ENCODE peak calls at places on chromosomes 7 and 10, in ten cellular contexts. J, I, W, C, O, U, B, Z, X and F are unnamed samples. For H3K4me1, the result is how much of the 10 kb centered on the place peaks cover.

GRCh38 chr7:5234852-5235831 is 45.1 kb downstream of the WIPI2 start:
- DNase-seq in X (no peak), O (no peak), J (no peak), U (no peak), B (peak), Z (no peak), W (no peak), I (no peak), C (no peak), F (no peak)

GRCh38 chr10:126062132-126063032 is 166.0 kb downstream of the FANK1 start:
- DNase-seq in B (peak), O (no peak), C (peak), U (peak), I (peak), J (peak), W (no peak), Z (peak), X (peak), F (peak)

GRCh38 chr10:69438531-69439349 is 12.5 kb upstream of the TSPAN15 start:
- DNase-seq in I (no peak), B (peak), U (no peak), J (no peak), X (no peak), Z (no peak), O (no peak), W (no peak), C (no peak), F (no peak)

GRCh38 chr10:102399217-102400021 is 3.9 kb downstream of the NFKB2 start:
- DNase-seq in Z (peak), I (peak), O (peak), X (peak), C (peak), J (peak), W (peak), B (peak), U (peak), F (no peak)

GRCh38 chr10:100186253-100186780 is 488 bp upstream of the ERLIN1 start:
- DNase-seq in Z (no peak), B (peak), J (peak), X (peak), C (peak), O (no peak), I (peak), U (no peak), W (peak), F (no peak)

GRCh38 chr10:132691711-132692153 is 94.2 kb downstream of the NKX6-2 start:
- DNase-seq in I (no peak), X (no peak), J (peak), W (no peak), B (no peak), Z (peak), U (no peak), C (no peak), O (no peak), F (no peak)

GRCh38 chr10:103884681-103885139 is 29.3 kb upstream of the SH3PXD2A start:
- DNase-seq in B (peak), O (no peak), Z (no peak), W (peak), U (no peak), J (no peak), C (peak), I (no peak), X (peak), F (peak)

GRCh38 chr10:14995964-14996565 is 36.9 kb downstream of the MEIG1 start:
- DNase-seq in I (no peak), O (no peak), C (no peak), U (no peak), Z (no peak), B (no peak), W (no peak), J (no peak), X (no peak), F (no peak)

GRCh38 chr10:484441-484924 is 205.0 kb downstream of the DIP2C start:
- DNase-seq in B (peak), Z (peak), U (no peak), I (no peak), W (peak), X (peak), O (peak), J (no peak), C (peak), F (no peak)

GRCh38 chr10:97327348-97328294 is 6.9 kb downstream of the FRAT2 start:
- DNase-seq in W (no peak), J (no peak), O (no peak), C (peak), I (no peak), U (peak), Z (no peak), X (peak), B (no peak), F (no peak)

GRCh38 chr10:5953676-5954075 is 23.7 kb downstream of the IL15RA start:
- DNase-seq in X (no peak), B (no peak), I (peak), U (no peak), O (no peak), J (no peak), Z (peak), C (no peak), W (no peak), F (no peak)

GRCh38 chr10:67520924-67521520 is 175.0 kb downstream of the CTNNA3 start:
- DNase-seq in B (peak), X (peak), U (no peak), O (peak), I (no peak), W (peak), Z (no peak), J (no peak), C (no peak), F (peak)

GRCh38 chr7:73852500-73852899 is 8.5 kb upstream of the TMEM270 start:
- DNase-seq in Z (no peak), O (no peak), J (no peak), W (no peak), C (no peak), B (no peak), X (no peak), U (no peak), I (no peak), F (no peak)

GRCh38 chr7:135509589-135509838 is 388 bp downstream of the CNOT4 start:
- DNase-seq in U (no peak), C (no peak), Z (no peak), I (no peak), X (no peak), W (no peak), B (no peak), J (no peak), O (no peak), F (no peak)

GRCh38 chr10:100749059-100749308 is 3.6 kb downstream of the PAX2 start:
- DNase-seq in X (no peak), W (no peak), Z (no peak), U (no peak), I (no peak), J (no peak), C (no peak), B (no peak), O (no peak), F (no peak)

GRCh38 chr10:95233377-95234034 is 39.5 kb downstream of the ACSM6 start:
- DNase-seq in B (peak), X (no peak), U (no peak), J (no peak), C (no peak), O (no peak), Z (no peak), W (no peak), I (no peak), F (no peak)

GRCh38 chr10:36349445-36350063 is 707.5 kb upstream of the FZD8 start:
- DNase-seq in I (peak), J (no peak), Z (no peak), U (no peak), O (no peak), X (no peak), B (peak), C (no peak), W (peak), F (no peak)

GRCh38 chr7:55567495-55568070 is 4.7 kb downstream of the VOPP1 start:
- DNase-seq in Z (no peak), U (no peak), J (no peak), W (no peak), B (no peak), C (no peak), I (no peak), O (no peak), X (peak), F (no peak)

GRCh38 chr10:92847185-92847864 is 995 bp upstream of the EXOC6 start:
- DNase-seq in J (no peak), O (no peak), B (peak), W (no peak), Z (no peak), X (no peak), I (no peak), C (no peak), U (no peak), F (no peak)

GRCh38 chr10:126939706-126940105 is 34.5 kb downstream of the DOCK1 start:
- DNase-seq in J (no peak), W (no peak), I (no peak), C (no peak), O (no peak), X (no peak), B (no peak), Z (no peak), U (no peak), F (no peak)

GRCh38 chr10:128040681-128041080 is 85.5 kb downstream of the MKI67 start:
- DNase-seq in W (no peak), X (no peak), B (no peak), I (peak), J (no peak), U (no peak), Z (peak), O (no peak), C (no peak), F (no peak)

GRCh38 chr10:47173929-47174442 is 126.0 kb upstream of the GDF10 start:
- DNase-seq in I (no peak), U (no peak), C (no peak), X (no peak), O (no peak), B (peak), Z (no peak), W (no peak), J (no peak), F (no peak)

GRCh38 chr7:108097703-108098102 is 32.5 kb downstream of the LAMB4 start:
- DNase-seq in X (peak), I (no peak), B (peak), Z (no peak), W (no peak), J (no peak), O (no peak), U (no peak), C (no peak), F (no peak)

GRCh38 chr7:5526190-5527037 is 102.8 kb upstream of the TNRC18 start:
- DNase-seq in Z (peak), X (peak), O (peak), W (peak), C (peak), U (no peak), I (peak), J (peak), B (peak), F (no peak)

GRCh38 chr7:158876984-158877383 is 20.6 kb downstream of the DYNC2I1 start:
- DNase-seq in U (no peak), C (no peak), W (no peak), I (no peak), X (no peak), B (no peak), Z (no peak), J (no peak), O (no peak), F (no peak)

GRCh38 chr10:71837085-71837827 is 13.8 kb downstream of the PSAP start:
- DNase-seq in X (no peak), Z (peak), B (no peak), J (no peak), U (no peak), W (peak), O (peak), C (no peak), I (peak), F (no peak)

GRCh38 chr7:74355091-74355490 is 65.9 kb downstream of the CLIP2 start:
- DNase-seq in I (peak), J (no peak), Z (peak), C (no peak), O (no peak), X (peak), W (no peak), B (peak), U (peak), F (peak)

GRCh38 chr7:100567751-100568175 is 5.9 kb downstream of the SAP25 start:
- DNase-seq in W (no peak), B (no peak), I (no peak), J (no peak), Z (no peak), X (no peak), C (no peak), U (no peak), O (no peak), F (no peak)

GRCh38 chr10:43048301-43049051 is 28.4 kb upstream of the RET start:
- DNase-seq in O (no peak), I (no peak), X (no peak), U (no peak), Z (peak), W (no peak), B (peak), C (no peak), J (peak), F (no peak)

GRCh38 chr10:71399946-71400345 is 3.2 kb downstream of the CDH23 start:
- DNase-seq in U (no peak), I (no peak), C (no peak), B (no peak), O (no peak), W (no peak), J (no peak), X (no peak), Z (no peak), F (no peak)

GRCh38 chr7:37084303-37084702 is 360.0 kb upstream of the AOAH start:
- DNase-seq in Z (no peak), U (no peak), C (no peak), I (no peak), B (no peak), J (no peak), O (no peak), W (no peak), X (no peak), F (no peak)

GRCh38 chr7:36171503-36171902 is 18.4 kb downstream of the EEPD1 start:
- DNase-seq in J (no peak), Z (no peak), X (no peak), C (no peak), I (no peak), O (no peak), U (no peak), B (no peak), W (no peak), F (no peak)

GRCh38 chr7:157862731-157863130 is 525.9 kb downstream of the DNAJB6 start:
- DNase-seq in C (no peak), J (no peak), B (no peak), I (no peak), U (no peak), W (no peak), O (no peak), X (no peak), Z (peak), F (no peak)

GRCh38 chr7:151579642-151580041 is 59.9 kb upstream of the RHEB start:
- DNase-seq in C (no peak), I (no peak), U (no peak), W (no peak), Z (no peak), B (peak), X (no peak), J (no peak), O (no peak), F (no peak)

GRCh38 chr10:95651346-95652115 is 5.0 kb downstream of the ALDH18A1 start:
- DNase-seq in X (no peak), I (no peak), U (no peak), O (no peak), C (no peak), B (peak), J (no peak), W (no peak), Z (no peak), F (no peak)

GRCh38 chr7:108045154-108045553 is 42.2 kb upstream of the LAMB1 start:
- DNase-seq in B (no peak), C (no peak), I (no peak), W (no peak), U (no peak), J (no peak), X (no peak), O (no peak), Z (no peak), F (no peak)

GRCh38 chr10:50395279-50395678 is 144.0 kb upstream of the ASAH2 start:
- DNase-seq in B (peak), U (no peak), W (no peak), O (no peak), C (peak), I (no peak), Z (no peak), J (no peak), X (no peak), F (no peak)

GRCh38 chr7:4655311-4655710 is 26.8 kb upstream of the FOXK1 start:
- DNase-seq in J (no peak), U (no peak), W (no peak), X (no peak), C (no peak), Z (peak), I (no peak), O (no peak), B (no peak), F (no peak)

GRCh38 chr7:21850531-21851285 is 95.0 kb downstream of the CDCA7L start:
- DNase-seq in B (peak), U (no peak), J (no peak), Z (no peak), I (no peak), O (no peak), C (no peak), X (no peak), W (no peak), F (no peak)

GRCh38 chr7:22586101-22586805 is 86.3 kb upstream of the STEAP1B start:
- DNase-seq in Z (no peak), I (no peak), B (no peak), O (no peak), C (no peak), X (no peak), J (no peak), W (no peak), U (no peak), F (no peak)

DNA sequence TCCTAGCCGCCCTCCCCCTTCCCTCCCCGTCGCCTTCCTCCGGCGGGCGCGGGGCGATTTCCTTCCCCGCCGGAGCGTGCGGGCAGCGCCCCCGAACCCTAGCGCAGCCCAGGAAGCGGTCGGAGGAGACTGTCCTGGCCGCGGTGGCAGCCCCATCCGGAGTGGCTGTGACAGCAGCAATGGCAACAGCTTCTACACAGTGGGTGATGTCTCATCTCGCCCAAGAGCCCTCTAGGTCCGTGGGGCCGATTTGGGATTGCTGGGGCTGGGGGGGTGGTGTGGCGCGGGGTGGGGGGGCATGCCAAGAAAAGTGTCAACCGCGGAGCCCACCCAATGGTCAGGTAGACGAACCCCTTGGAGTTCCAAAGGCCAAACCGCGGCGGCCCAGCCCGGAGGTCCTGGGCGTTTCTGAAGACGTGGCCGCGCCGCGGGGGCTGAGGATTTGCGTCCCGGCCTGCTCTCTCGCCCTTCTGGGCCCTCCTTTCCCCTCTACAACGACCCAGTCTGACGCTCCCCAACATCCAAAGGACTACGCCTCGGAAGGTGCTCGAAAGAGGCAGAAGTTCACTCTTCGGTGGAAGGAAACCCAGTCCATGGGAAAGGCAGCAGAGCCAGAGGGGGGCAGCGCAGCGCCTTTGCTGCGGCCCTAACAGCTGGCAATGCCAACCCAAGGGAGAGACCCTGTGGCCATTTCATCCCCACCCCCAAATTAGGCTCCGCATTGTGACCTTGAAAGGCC is 603 bp upstream of the TWIST1 start:
- DNase-seq in C (no peak), J (no peak), B (peak), U (no peak), X (no peak), Z (peak), I (no peak), O (no peak), W (peak), F (no peak)
- H3K4me1 ChIP-seq in C (under half), J (under half), B (under half), U (under half), X (under half), Z (under half), I (under half), O (under half), W (under half), F (under half)

GRCh38 chr10:63110940-63111339 is 22.2 kb upstream of the NRBF2 start:
- DNase-seq in U (no peak), B (no peak), I (no peak), J (no peak), Z (no peak), C (no peak), X (no peak), O (no peak), W (no peak), F (no peak)
- H3K4me3 ChIP-seq in U (no peak), B (no peak), I (no peak), J (no peak), Z (no peak), C (no peak), X (no peak), O (no peak), W (no peak), F (no peak)

GRCh38 chr7:64667311-64667710 is 1.4 kb downstream of the ZNF107 start:
- DNase-seq in J (no peak), O (no peak), U (no peak), W (no peak), B (no peak), X (no peak), I (no peak), Z (no peak), C (no peak), F (no peak)
- H3K27ac ChIP-seq in J (no peak), O (no peak), U (no peak), W (no peak), B (no peak), X (no peak), I (no peak), Z (no peak), C (no peak), F (peak)

GRCh38 chr7:117188949-117189348 is 133.9 kb downstream of the WNT2 start:
- DNase-seq in U (no peak), I (no peak), C (no peak), W (no peak), O (no peak), B (peak), Z (no peak), X (no peak), J (no peak), F (no peak)

GRCh38 chr7:117192108-117192507 is 130.8 kb downstream of the WNT2 start:
- DNase-seq in I (no peak), O (no peak), B (no peak), C (no peak), Z (no peak), U (no peak), J (no peak), W (no peak), X (no peak), F (no peak)

GRCh38 chr7:117190104-117190503 is 132.8 kb downstream of the WNT2 start:
- DNase-seq in J (peak), W (no peak), X (no peak), Z (no peak), I (no peak), U (no peak), C (no peak), B (no peak), O (no peak), F (no peak)

GRCh38 chr7:117193564-117193963 is 129.3 kb downstream of the WNT2 start:
- DNase-seq in C (no peak), X (no peak), I (no peak), O (no peak), J (no peak), W (no peak), B (peak), Z (no peak), U (no peak), F (no peak)

GRCh38 chr7:117190746-117191435 is 132.0 kb downstream of the WNT2 start:
- DNase-seq in O (no peak), I (no peak), U (no peak), B (no peak), X (no peak), J (no peak), Z (no peak), W (no peak), C (no peak), F (no peak)
- H3K4me1 ChIP-seq in O (under half), I (under half), U (under half), B (under half), X (under half), J (under half), Z (under half), W (under half), C (under half), F (under half)

GRCh38 chr10:33133557-33133956 is 175.5 kb upstream of the ITGB1 start:
- DNase-seq in C (no peak), X (no peak), W (no peak), I (no peak), B (no peak), Z (no peak), J (no peak), O (no peak), U (no peak), F (no peak)

GRCh38 chr10:33136781-33137180 is 178.8 kb upstream of the ITGB1 start:
- DNase-seq in O (no peak), U (no peak), J (no peak), C (no peak), X (no peak), B (peak), I (no peak), Z (no peak), W (no peak), F (no peak)

GRCh38 chr10:33134011-33134751 is 176.2 kb upstream of the ITGB1 start:
- DNase-seq in B (peak), Z (no peak), U (peak), J (no peak), W (no peak), C (peak), O (no peak), X (peak), I (peak), F (peak)

GRCh38 chr10:33137356-33138007 is 179.5 kb upstream of the ITGB1 start:
- DNase-seq in C (no peak), O (no peak), X (no peak), J (no peak), I (no peak), Z (no peak), B (no peak), W (no peak), U (no peak), F (no peak)

GRCh38 chr10:33136271-33136670 is 178.2 kb upstream of the ITGB1 start:
- DNase-seq in U (no peak), I (no peak), Z (no peak), O (no peak), B (peak), J (no peak), C (no peak), X (no peak), W (no peak), F (no peak)
- H3K4me3 ChIP-seq in U (no peak), I (no peak), Z (no peak), O (no peak), B (no peak), J (no peak), C (no peak), X (no peak), W (no peak), F (no peak)

GRCh38 chr10:89645742-89646172 is 715 bp upstream of the PANK1 start:
- DNase-seq in W (no peak), O (no peak), U (peak), C (no peak), X (peak), B (no peak), J (no peak), Z (no peak), I (peak), F (peak)
- H3K27ac ChIP-seq in W (peak), O (peak), U (peak), C (peak), X (peak), B (peak), J (peak), Z (no peak), I (peak), F (peak)